ENCODE peak calls at places on chromosome 13, in four cellular contexts. Z is omental fat pad, E is iris pigment epithelial cell, I is anterior cingulate cortex. W is an unnamed sample.

GRCh38 chr13:41458187-41458938 is 1.0 kb downstream of the RGCC start:
- DNase-seq in Z (no peak), I (no peak), E (peak), W (peak)

GRCh38 chr13:65188691-65189090 is 2041.4 kb downstream of the PCDH9 start:
- DNase-seq in E (no peak), Z (no peak), I (no peak), W (no peak)

GRCh38 chr13:97395437-97396136 is 38.4 kb upstream of the RAP2A start:
- DNase-seq in Z (no peak), I (no peak), E (peak), W (no peak)

GRCh38 chr13:93476175-93476574 is 249.6 kb downstream of the GPC6 start:
- DNase-seq in I (no peak), Z (no peak), E (peak), W (no peak)

GRCh38 chr13:113586661-113587479 is 2.3 kb downstream of the TFDP1 start:
- DNase-seq in Z (no peak), I (no peak), E (no peak), W (peak)

GRCh38 chr13:30499338-30499737 is 33.6 kb upstream of the HMGB1 start:
- DNase-seq in E (no peak), Z (no peak), I (no peak), W (no peak)

GRCh38 chr13:36395280-36395679 is 37.0 kb upstream of the CCNA1 start:
- DNase-seq in I (no peak), E (peak), Z (no peak), W (no peak)

GRCh38 chr13:27138457-27139093 is 33.0 kb downstream of the USP12 start:
- DNase-seq in I (no peak), E (no peak), Z (no peak), W (no peak)

GRCh38 chr13:44373601-44374347 is at the start of gene SERP2:
- DNase-seq in I (peak), E (no peak), Z (no peak), W (no peak)

GRCh38 chr13:108776650-108777049 is 147.2 kb downstream of the MYO16 start:
- DNase-seq in I (no peak), Z (no peak), E (no peak), W (no peak)

GRCh38 chr13:108629353-108629752 is at the start of gene MYO16:
- DNase-seq in E (no peak), I (no peak), Z (no peak), W (no peak)

GRCh38 chr13:73259061-73259908 is 200.5 kb downstream of the KLF5 start:
- DNase-seq in Z (no peak), E (no peak), I (no peak), W (no peak)

GRCh38 chr13:82772802-82773201 is 1109.5 kb downstream of the SLITRK1 start:
- DNase-seq in E (peak), I (no peak), Z (no peak), W (no peak)

GRCh38 chr13:88248393-88248792 is 577.2 kb downstream of the SLITRK5 start:
- DNase-seq in Z (no peak), E (no peak), I (no peak), W (no peak)

GRCh38 chr13:80168089-80168850 is 172.7 kb downstream of the SPRY2 start:
- DNase-seq in Z (no peak), I (no peak), E (peak), W (no peak)

GRCh38 chr13:44346534-44346933 is 27.1 kb upstream of the SERP2 start:
- DNase-seq in Z (no peak), E (no peak), I (no peak), W (no peak)

GRCh38 chr13:34017231-34017630 is 199.3 kb downstream of the RFC3 start:
- DNase-seq in E (no peak), I (no peak), Z (no peak), W (no peak)

GRCh38 chr13:88196106-88196505 is 524.9 kb downstream of the SLITRK5 start:
- DNase-seq in I (no peak), Z (no peak), E (no peak), W (no peak)

GRCh38 chr13:36919206-36919832 is 719 bp downstream of the SMAD9 start:
- DNase-seq in E (peak), I (no peak), Z (no peak), W (peak)

GRCh38 chr13:19845758-19846157 is 17.7 kb downstream of the ZMYM5 start:
- DNase-seq in Z (no peak), E (peak), I (no peak), W (no peak)

GRCh38 chr13:62129000-62129551 is 713.4 kb upstream of the PCDH20 start:
- DNase-seq in E (no peak), Z (no peak), I (no peak), W (no peak)

GRCh38 chr13:114309806-114310410 is 4.4 kb upstream of the CHAMP1 start:
- DNase-seq in I (no peak), E (no peak), Z (no peak), W (no peak)

GRCh38 chr13:99176309-99177276 is 24.1 kb upstream of the UBAC2 start:
- DNase-seq in E (peak), I (no peak), Z (peak), W (peak)

GRCh38 chr13:40764587-40765403 is 6.2 kb downstream of the MRPS31 start:
- DNase-seq in I (no peak), Z (no peak), E (peak), W (no peak)

GRCh38 chr13:50133277-50133953 is 118.2 kb downstream of the KCNRG start:
- DNase-seq in Z (no peak), E (no peak), I (no peak), W (peak)

GRCh38 chr13:47033216-47033615 is 136.4 kb upstream of the HTR2A start:
- DNase-seq in I (no peak), Z (no peak), E (peak), W (no peak)

GRCh38 chr13:41327994-41328778 is 17.1 kb downstream of the NAA16 start:
- DNase-seq in E (peak), I (no peak), Z (no peak), W (no peak)

GRCh38 chr13:38366954-38367645 is 17.4 kb downstream of the UFM1 start:
- DNase-seq in Z (no peak), I (no peak), E (peak), W (no peak)

GRCh38 chr13:27171244-27171829 is at the start of gene USP12:
- DNase-seq in I (no peak), Z (no peak), E (no peak), W (no peak)

GRCh38 chr13:77213644-77214043 is 113.2 kb downstream of the MYCBP2 start:
- DNase-seq in I (no peak), E (peak), Z (no peak), W (no peak)

GRCh38 chr13:99356216-99357089 is 49.3 kb upstream of the GPR183 start:
- DNase-seq in E (peak), I (no peak), Z (no peak), W (no peak)

GRCh38 chr13:40613192-40613818 is 53.1 kb downstream of the FOXO1 start:
- DNase-seq in I (no peak), Z (no peak), E (no peak), W (peak)

GRCh38 chr13:107258599-107259187 is 690.8 kb upstream of the ARGLU1 start:
- DNase-seq in E (peak), I (no peak), Z (no peak), W (no peak)

GRCh38 chr13:72062566-72062965 is 195.6 kb upstream of the DACH1 start:
- DNase-seq in E (no peak), Z (no peak), I (no peak), W (no peak)

GRCh38 chr13:75482070-75482819 is at the start of gene TBC1D4:
- DNase-seq in Z (peak), E (peak), I (peak), W (peak)

W was measured in lower leg skin.